ENCODE peak calls at places on chromosomes 13 and 19, in ten cellular contexts. W, F, Q, V, P, D, Y, C, A and L are unnamed samples.

GRCh38 chr13:94660695-94661324 is 51.5 kb downstream of the SOX21 start:
- DNase-seq in C (peak; percentile 36), Y (peak; percentile 41), A (peak; percentile 11), Q (no peak), D (no peak), W (peak; percentile 47), V (peak; percentile 51), P (no peak), F (peak; percentile 38), L (peak; percentile 33)

GRCh38 chr13:114026128-114026880 is 52.4 kb upstream of the C13orf46 start:
- DNase-seq in D (no peak), C (no peak), F (no peak), A (no peak), Q (no peak), V (no peak), W (no peak), P (no peak), Y (no peak), L (no peak)

GRCh38 chr13:102873653-102874052 is 27.8 kb downstream of the ERCC5 start:
- DNase-seq in A (peak; percentile 36), Q (no peak), C (peak; percentile 6), P (no peak), V (peak; percentile 46), Y (no peak), D (no peak), W (no peak), F (peak; percentile 36), L (no peak)

GRCh38 chr13:20991741-20992520 is 69.5 kb downstream of the LATS2 start:
- DNase-seq in Q (no peak), F (no peak), A (no peak), P (no peak), W (no peak), D (no peak), C (no peak), V (no peak), Y (no peak), L (no peak)

GRCh38 chr13:110574161-110574560 is 12.6 kb upstream of the RAB20 start:
- DNase-seq in Y (no peak), P (no peak), C (no peak), Q (no peak), D (peak; percentile 59), V (no peak), W (no peak), F (no peak), A (no peak), L (no peak)

GRCh38 chr19:47095707-47096704 is 17.6 kb downstream of the ZC3H4 start:
- DNase-seq in A (peak; percentile 85), Y (no peak), P (no peak), D (peak; percentile 42), C (no peak), V (peak; percentile 94), Q (peak; percentile 91), F (no peak), W (no peak), L (no peak)

GRCh38 chr19:19610376-19611240 is 7.9 kb downstream of the PBX4 start:
- DNase-seq in Y (peak; percentile 18), D (no peak), W (no peak), C (no peak), Q (no peak), P (no peak), A (no peak), V (no peak), F (no peak), L (peak; percentile 87)

GRCh38 chr13:51584731-51585191 is 499 bp downstream of the WDFY2 start:
- DNase-seq in V (peak; percentile 48), Q (peak; percentile 23), A (peak; percentile 56), F (peak; percentile 65), D (no peak), Y (peak; percentile 37), P (peak; percentile 81), C (no peak), W (peak; percentile 84), L (peak; percentile 76)

GRCh38 chr13:87274209-87274819 is 396.9 kb upstream of the SLITRK5 start:
- DNase-seq in A (peak; percentile 32), C (no peak), Y (peak; percentile 47), F (peak; percentile 57), Q (peak; percentile 39), D (peak; percentile 82), P (peak; percentile 72), W (peak; percentile 78), V (peak; percentile 69), L (peak; percentile 7)

GRCh38 chr19:4722671-4723464 is 774 bp downstream of the DPP9 start:
- DNase-seq in F (peak; percentile 37), W (peak; percentile 10), V (peak; percentile 42), Y (peak; percentile 53), D (no peak), C (peak; percentile 30), Q (no peak), A (peak; percentile 73), P (no peak), L (no peak)

GRCh38 chr13:110116072-110116487 is 190.9 kb downstream of the COL4A1 start:
- DNase-seq in D (peak; percentile 91), A (no peak), W (peak; percentile 86), P (peak; percentile 93), V (peak; percentile 76), C (peak; percentile 59), Q (peak; percentile 51), Y (peak; percentile 60), F (peak; percentile 86), L (peak; percentile 92)

GRCh38 chr13:110119943-110120905 is 186.7 kb downstream of the COL4A1 start:
- DNase-seq in W (no peak), P (peak; percentile 35), Y (peak; percentile 41), D (no peak), A (peak; percentile 71), C (no peak), V (peak; percentile 73), Q (no peak), F (no peak), L (no peak)

GRCh38 chr19:42010245-42011126 is 16.5 kb upstream of the ATP1A3 start:
- DNase-seq in D (no peak), P (no peak), A (no peak), Q (peak; percentile 23), C (no peak), Y (peak; percentile 60), F (peak; percentile 27), V (no peak), W (no peak), L (no peak)

GRCh38 chr19:3880471-3881271 is at the start of gene ATCAY:
- DNase-seq in W (peak; percentile 91), P (peak; percentile 71), C (no peak), Q (no peak), D (peak; percentile 89), V (no peak), A (no peak), F (no peak), Y (no peak), L (no peak)

GRCh38 chr19:1315470-1316166 is 29.9 kb downstream of the EFNA2 start:
- DNase-seq in Y (peak; percentile 25), Q (peak; percentile 18), W (peak; percentile 77), D (peak; percentile 86), F (peak; percentile 25), P (peak; percentile 87), C (peak; percentile 31), A (peak; percentile 50), V (peak; percentile 50), L (peak; percentile 39)

DNA sequence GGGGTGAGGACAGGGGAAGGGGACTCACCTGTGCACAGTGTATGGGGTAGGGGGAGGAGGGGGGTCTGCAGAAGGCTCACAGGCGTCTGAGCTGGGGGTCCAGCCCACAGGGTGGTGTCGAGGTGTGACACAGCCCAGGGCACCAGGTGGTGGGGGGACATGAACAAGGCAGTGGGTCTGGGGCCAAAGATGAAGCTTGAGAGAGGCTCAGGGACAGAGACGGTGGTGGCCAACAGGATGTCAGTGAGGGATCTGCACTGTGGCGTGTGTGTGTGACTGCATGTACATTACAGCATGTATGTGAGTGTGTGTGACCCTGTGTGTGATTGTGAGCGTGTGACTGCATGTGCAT is 1.7 kb downstream of the ADAMTS10 start:
- DNase-seq in F (no peak), V (no peak), P (no peak), Y (no peak), Q (no peak), A (no peak), D (no peak), W (no peak), C (no peak), L (no peak)
- H3K9ac ChIP-seq in F (peak overlapping the region; percentile 89), V (no peak overlapping the region), P (peak overlapping the region; percentile 63), Y (peak overlapping the region; percentile 76), Q (peak overlapping the region; percentile 73), A (no peak overlapping the region), D (peak overlapping the region; percentile 81), W (no peak overlapping the region), C (peak overlapping the region; percentile 75), L (no peak overlapping the region)

GRCh38 chr19:45340232-45340898 is at the start of gene KLC3:
- DNase-seq in F (no peak), A (no peak), V (peak; percentile 70), W (peak; percentile 76), P (peak; percentile 90), C (no peak), Q (peak; percentile 27), D (peak; percentile 90), Y (no peak), L (peak; percentile 66)
- H3K4me3 ChIP-seq in F (peak within 1 kb of the TSS; percentile 38), A (peak within 1 kb of the TSS; percentile 10), V (peak within 1 kb of the TSS; percentile 75), W (peak within 1 kb of the TSS; percentile 47), P (peak within 1 kb of the TSS; percentile 28), C (no peak within 1 kb of the TSS), Q (peak within 1 kb of the TSS; percentile 81), D (peak within 1 kb of the TSS; percentile 70), Y (no peak within 1 kb of the TSS), L (peak within 1 kb of the TSS; percentile 53)

GRCh38 chr19:55637534-55637933 is 3.3 kb upstream of the ZNF580 start:
- DNase-seq in P (no peak), Q (no peak), V (no peak), Y (no peak), C (no peak), W (no peak), F (no peak), A (no peak), D (no peak), L (no peak)

GRCh38 chr19:55635334-55635717 is 5.5 kb upstream of the ZNF580 start:
- DNase-seq in P (no peak), Y (no peak), D (no peak), A (no peak), V (no peak), Q (no peak), F (no peak), C (no peak), W (no peak), L (no peak)

GRCh38 chr19:55635856-55636440 is 4.9 kb upstream of the ZNF580 start:
- DNase-seq in Q (no peak), D (no peak), V (no peak), P (no peak), C (no peak), W (no peak), Y (no peak), F (no peak), A (no peak), L (no peak)

GRCh38 chr19:55638864-55639359 is 1.9 kb upstream of the ZNF580 start:
- DNase-seq in F (peak; percentile 63), W (peak; percentile 52), A (peak; percentile 28), Q (no peak), Y (peak; percentile 21), D (peak; percentile 81), C (no peak), V (peak; percentile 64), P (peak; percentile 72), L (no peak)

GRCh38 chr19:55636723-55637122 is 4.1 kb upstream of the ZNF580 start:
- DNase-seq in F (no peak), C (no peak), D (no peak), A (no peak), W (no peak), P (no peak), Y (no peak), V (no peak), Q (no peak), L (no peak)
- H3K9ac ChIP-seq in F (peak overlapping the region; percentile 99), C (no peak overlapping the region), D (no peak overlapping the region), A (no peak overlapping the region), W (no peak overlapping the region), P (no peak overlapping the region), Y (no peak overlapping the region), V (no peak overlapping the region), Q (no peak overlapping the region), L (no peak overlapping the region)

GRCh38 chr19:54473071-54473941 is at the start of gene CDC42EP5:
- DNase-seq in F (peak; percentile 92), Y (peak; percentile 85), W (peak; percentile 32), Q (no peak), V (no peak), C (peak; percentile 90), D (peak; percentile 61), P (no peak), A (peak; percentile 81), L (peak; percentile 60)
- H3K4me3 ChIP-seq in F (peak within 1 kb of the TSS; percentile 60), Y (peak within 1 kb of the TSS; percentile 69), W (peak within 1 kb of the TSS; percentile 3), Q (no peak within 1 kb of the TSS), V (no peak within 1 kb of the TSS), C (peak within 1 kb of the TSS; percentile 65), D (no peak within 1 kb of the TSS), P (no peak within 1 kb of the TSS), A (peak within 1 kb of the TSS; percentile 72), L (no peak within 1 kb of the TSS)